ENCODE peak calls at places on chromosomes 2 and 18, in five cellular contexts. One of them, this sample, is unnamed.

GRCh38 chr2:85314884-85315242 is 12.9 kb downstream of the TGOLN2 start:
- DNase-seq in AG04449: no peak
- DNase-seq in SK-N-MC: no peak
- DNase-seq in IMR-90: no peak
- DNase-seq in dorsolateral prefrontal cortex: no peak
- DNase-seq in this sample: no peak

GRCh38 chr18:12010187-12010802 is 29.0 kb downstream of the IMPA2 start:
- DNase-seq in SK-N-MC: no peak
- DNase-seq in AG04449: no peak
- DNase-seq in dorsolateral prefrontal cortex: no peak
- DNase-seq in IMR-90: no peak
- DNase-seq in this sample: no peak

GRCh38 chr2:38602136-38602731 is 494 bp downstream of the HNRNPLL start:
- DNase-seq in dorsolateral prefrontal cortex: peak; percentile 26
- DNase-seq in SK-N-MC: no peak
- DNase-seq in IMR-90: no peak
- DNase-seq in AG04449: no peak
- DNase-seq in this sample: no peak

GRCh38 chr2:129768485-129769258 is 210.8 kb upstream of the RAB6C start:
- DNase-seq in IMR-90: no peak
- DNase-seq in dorsolateral prefrontal cortex: no peak
- DNase-seq in SK-N-MC: no peak
- DNase-seq in AG04449: no peak
- DNase-seq in this sample: no peak

GRCh38 chr2:230684222-230685164 is 28.1 kb upstream of the CAB39 start:
- DNase-seq in AG04449: no peak
- DNase-seq in SK-N-MC: no peak
- DNase-seq in dorsolateral prefrontal cortex: no peak
- DNase-seq in IMR-90: peak; percentile 79
- DNase-seq in this sample: peak; percentile 15

GRCh38 chr2:174085781-174086180 is 120.6 kb upstream of the SP3 start:
- DNase-seq in dorsolateral prefrontal cortex: no peak
- DNase-seq in IMR-90: no peak
- DNase-seq in AG04449: no peak
- DNase-seq in SK-N-MC: no peak
- DNase-seq in this sample: no peak

GRCh38 chr2:85439986-85440385 is 21.5 kb downstream of the SH2D6 start:
- DNase-seq in dorsolateral prefrontal cortex: no peak
- DNase-seq in SK-N-MC: no peak
- DNase-seq in AG04449: no peak
- DNase-seq in IMR-90: no peak
- DNase-seq in this sample: no peak

GRCh38 chr2:196420143-196420542 is 219.4 kb upstream of the CCDC150 start:
- DNase-seq in AG04449: no peak
- DNase-seq in dorsolateral prefrontal cortex: no peak
- DNase-seq in SK-N-MC: no peak
- DNase-seq in IMR-90: no peak
- DNase-seq in this sample: no peak

GRCh38 chr18:45589559-45590041 is 25.7 kb upstream of the SLC14A2 start:
- DNase-seq in AG04449: peak; percentile 55
- DNase-seq in dorsolateral prefrontal cortex: no peak
- DNase-seq in SK-N-MC: peak; percentile 84
- DNase-seq in IMR-90: peak; percentile 91
- DNase-seq in this sample: peak; percentile 95

GRCh38 chr2:65901809-65902208 is 469.4 kb upstream of the SPRED2 start:
- DNase-seq in dorsolateral prefrontal cortex: no peak
- DNase-seq in AG04449: no peak
- DNase-seq in SK-N-MC: no peak
- DNase-seq in IMR-90: no peak
- DNase-seq in this sample: no peak

GRCh38 chr2:232273903-232274598 is 104.5 kb upstream of the ALPP start:
- DNase-seq in AG04449: no peak
- DNase-seq in dorsolateral prefrontal cortex: no peak
- DNase-seq in SK-N-MC: no peak
- DNase-seq in IMR-90: no peak
- DNase-seq in this sample: peak; percentile 41

GRCh38 chr2:3465328-3465727 is 54.0 kb downstream of the ADI1 start:
- DNase-seq in dorsolateral prefrontal cortex: no peak
- DNase-seq in SK-N-MC: no peak
- DNase-seq in IMR-90: no peak
- DNase-seq in AG04449: no peak
- DNase-seq in this sample: no peak

GRCh38 chr2:138132108-138132507 is 167.8 kb downstream of the HNMT start:
- DNase-seq in SK-N-MC: no peak
- DNase-seq in IMR-90: no peak
- DNase-seq in dorsolateral prefrontal cortex: no peak
- DNase-seq in AG04449: no peak
- DNase-seq in this sample: no peak

GRCh38 chr18:63022429-63023022 is 297.0 kb downstream of the BCL2 start:
- DNase-seq in SK-N-MC: no peak
- DNase-seq in dorsolateral prefrontal cortex: no peak
- DNase-seq in IMR-90: no peak
- DNase-seq in AG04449: no peak
- DNase-seq in this sample: no peak

GRCh38 chr2:158578703-158579330 is 122.1 kb downstream of the PKP4 start:
- DNase-seq in SK-N-MC: no peak
- DNase-seq in IMR-90: no peak
- DNase-seq in AG04449: no peak
- DNase-seq in dorsolateral prefrontal cortex: no peak
- DNase-seq in this sample: no peak

GRCh38 chr18:74281011-74281638 is 10.6 kb downstream of the CYB5A start:
- DNase-seq in AG04449: no peak
- DNase-seq in SK-N-MC: no peak
- DNase-seq in IMR-90: no peak
- DNase-seq in dorsolateral prefrontal cortex: no peak
- DNase-seq in this sample: no peak

GRCh38 chr2:13260401-13260800 is 543.7 kb downstream of the TRIB2 start:
- DNase-seq in AG04449: no peak
- DNase-seq in IMR-90: no peak
- DNase-seq in SK-N-MC: no peak
- DNase-seq in dorsolateral prefrontal cortex: no peak
- DNase-seq in this sample: no peak

GRCh38 chr18:35456181-35456850 is 41.4 kb downstream of the INO80C start:
- DNase-seq in AG04449: no peak
- DNase-seq in SK-N-MC: no peak
- DNase-seq in dorsolateral prefrontal cortex: no peak
- DNase-seq in IMR-90: peak; percentile 17
- DNase-seq in this sample: peak; percentile 37

GRCh38 chr2:142300517-142300916 is 169.7 kb upstream of the LRP1B start:
- DNase-seq in IMR-90: no peak
- DNase-seq in SK-N-MC: no peak
- DNase-seq in dorsolateral prefrontal cortex: no peak
- DNase-seq in AG04449: no peak
- DNase-seq in this sample: no peak

GRCh38 chr18:6547476-6547875 is 132.8 kb upstream of the L3MBTL4 start:
- DNase-seq in IMR-90: no peak
- DNase-seq in SK-N-MC: no peak
- DNase-seq in AG04449: no peak
- DNase-seq in dorsolateral prefrontal cortex: no peak
- DNase-seq in this sample: no peak

GRCh38 chr18:23142285-23142929 is 7.1 kb downstream of the CABLES1 start:
- DNase-seq in dorsolateral prefrontal cortex: no peak
- DNase-seq in AG04449: no peak
- DNase-seq in IMR-90: no peak
- DNase-seq in SK-N-MC: no peak
- DNase-seq in this sample: no peak

GRCh38 chr2:3021720-3022119 is 355.9 kb downstream of the EIPR1 start:
- DNase-seq in SK-N-MC: no peak
- DNase-seq in AG04449: no peak
- DNase-seq in IMR-90: no peak
- DNase-seq in dorsolateral prefrontal cortex: no peak
- DNase-seq in this sample: no peak

GRCh38 chr2:45729753-45730512 is 78.5 kb downstream of the PRKCE start:
- DNase-seq in SK-N-MC: no peak
- DNase-seq in dorsolateral prefrontal cortex: no peak
- DNase-seq in IMR-90: no peak
- DNase-seq in AG04449: no peak
- DNase-seq in this sample: no peak

GRCh38 chr2:237726401-237726830 is 72.2 kb upstream of the RBM44 start:
- DNase-seq in SK-N-MC: peak; percentile 94
- DNase-seq in dorsolateral prefrontal cortex: no peak
- DNase-seq in AG04449: no peak
- DNase-seq in IMR-90: peak; percentile 88
- DNase-seq in this sample: peak; percentile 38

GRCh38 chr2:41872646-41873045 is 175.2 kb upstream of the PKDCC start:
- DNase-seq in dorsolateral prefrontal cortex: no peak
- DNase-seq in SK-N-MC: no peak
- DNase-seq in AG04449: no peak
- DNase-seq in IMR-90: peak; percentile 37
- DNase-seq in this sample: peak; percentile 39

GRCh38 chr2:218259099-218259921 is 1.5 kb upstream of the GPBAR1 start:
- DNase-seq in SK-N-MC: no peak
- DNase-seq in AG04449: peak; percentile 19
- DNase-seq in IMR-90: peak; percentile 85
- DNase-seq in dorsolateral prefrontal cortex: no peak
- DNase-seq in this sample: peak; percentile 85

GRCh38 chr2:32926708-32927084 is 20.1 kb upstream of the LTBP1 start:
- DNase-seq in dorsolateral prefrontal cortex: no peak
- DNase-seq in SK-N-MC: no peak
- DNase-seq in AG04449: no peak
- DNase-seq in IMR-90: peak; percentile 93
- DNase-seq in this sample: peak; percentile 84

GRCh38 chr2:28160986-28161425 is 231.7 kb upstream of the FOSL2 start:
- DNase-seq in IMR-90: peak; percentile 63
- DNase-seq in AG04449: peak; percentile 85
- DNase-seq in dorsolateral prefrontal cortex: no peak
- DNase-seq in SK-N-MC: peak; percentile 72
- DNase-seq in this sample: peak; percentile 97

GRCh38 chr2:222296311-222296736 is 2.5 kb downstream of the PAX3 start:
- DNase-seq in dorsolateral prefrontal cortex: no peak
- DNase-seq in IMR-90: no peak
- DNase-seq in AG04449: no peak
- DNase-seq in SK-N-MC: no peak
- DNase-seq in this sample: no peak
- H3K4me3 ChIP-seq in dorsolateral prefrontal cortex: no peak overlapping the region
- H3K4me3 ChIP-seq in IMR-90: no peak overlapping the region
- H3K4me3 ChIP-seq in AG04449: peak overlapping the region; percentile 49
- H3K4me3 ChIP-seq in SK-N-MC: no peak overlapping the region
- H3K4me3 ChIP-seq in this sample: peak overlapping the region; percentile 39

DNA sequence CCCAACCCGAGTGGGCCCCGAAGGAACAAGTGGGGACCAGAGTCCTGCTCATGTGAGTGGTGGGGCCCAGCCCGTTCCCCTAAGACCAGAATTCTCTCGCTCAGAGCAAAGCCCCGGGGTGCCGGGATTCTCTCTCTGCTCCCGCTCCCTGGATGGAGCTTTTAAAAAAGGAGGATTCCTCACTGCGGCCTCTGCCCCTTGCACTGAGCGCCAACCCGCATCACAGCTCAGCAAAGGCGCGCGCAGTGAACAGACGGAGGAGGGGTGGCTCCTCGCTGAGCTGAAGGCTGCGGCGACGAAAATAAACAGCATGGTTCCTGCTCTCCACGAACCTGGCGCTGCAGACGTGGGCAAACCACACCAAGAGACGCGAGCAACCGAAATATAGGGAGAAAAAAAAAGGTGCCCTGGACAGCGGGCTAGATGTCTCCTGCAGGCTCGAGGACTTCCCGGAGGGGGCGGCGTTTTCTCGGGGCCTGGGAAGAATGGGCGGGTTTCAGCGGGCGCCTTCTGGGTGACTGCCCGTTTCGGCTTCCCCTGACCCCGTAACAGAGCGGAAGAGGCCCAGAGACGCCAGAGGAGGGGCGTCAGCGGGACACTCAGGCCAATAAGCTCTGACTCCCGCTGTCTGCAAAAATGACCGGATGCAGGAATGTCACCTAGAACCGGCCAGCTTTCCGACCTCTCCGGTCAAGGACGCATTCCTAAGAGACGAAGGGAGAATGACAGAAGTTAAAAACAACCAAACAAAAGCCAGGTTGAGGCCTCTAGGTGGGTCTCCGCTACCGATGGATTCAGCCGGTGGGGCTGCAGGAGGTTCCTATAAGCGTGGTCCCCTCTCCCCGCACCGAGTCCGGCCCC is 819 bp upstream of the KLF11 start:
- DNase-seq in AG04449: no peak
- DNase-seq in dorsolateral prefrontal cortex: no peak
- DNase-seq in IMR-90: peak; percentile 47
- DNase-seq in SK-N-MC: no peak
- DNase-seq in this sample: peak; percentile 61
- H3K4me3 ChIP-seq in AG04449: peak overlapping the region; percentile 54
- H3K4me3 ChIP-seq in dorsolateral prefrontal cortex: peak overlapping the region; percentile 69
- H3K4me3 ChIP-seq in IMR-90: peak overlapping the region; percentile 28
- H3K4me3 ChIP-seq in SK-N-MC: peak overlapping the region; percentile 33
- H3K4me3 ChIP-seq in this sample: peak overlapping the region; percentile 66

DNA sequence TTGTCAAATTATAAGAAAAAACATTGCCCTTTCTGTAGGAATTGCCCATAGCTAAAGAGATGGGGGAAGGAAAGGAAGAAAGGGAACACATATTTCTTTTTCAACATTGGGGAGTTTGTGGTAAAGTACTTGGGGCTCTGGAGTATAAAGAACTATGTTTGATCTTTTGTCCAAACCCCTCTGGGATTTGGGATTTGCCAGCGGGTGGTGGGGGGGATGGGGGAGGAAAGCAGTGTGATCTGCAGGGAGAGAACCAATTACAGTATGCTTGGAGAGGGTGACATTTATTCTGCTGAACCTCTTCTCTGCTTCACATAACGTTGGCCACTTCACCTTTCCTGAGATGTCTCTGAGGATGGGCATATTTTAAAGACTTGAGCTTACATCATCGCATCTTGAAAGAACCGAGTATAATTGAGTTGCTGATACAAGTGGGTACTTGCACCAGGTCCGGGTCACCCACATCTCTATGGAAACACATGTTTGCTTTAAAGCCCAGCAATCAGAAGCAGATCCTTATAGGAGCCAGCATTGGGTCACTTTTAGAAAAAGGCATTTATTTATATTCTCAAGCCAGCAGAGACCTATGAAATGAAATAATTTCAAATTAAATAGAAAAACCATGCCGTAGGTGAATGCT is 73.1 kb downstream of the SPATS2L start:
- DNase-seq in IMR-90: no peak
- DNase-seq in dorsolateral prefrontal cortex: no peak
- DNase-seq in AG04449: no peak
- DNase-seq in SK-N-MC: no peak
- DNase-seq in this sample: no peak
- H3K4me3 ChIP-seq in IMR-90: no peak overlapping the region
- H3K4me3 ChIP-seq in dorsolateral prefrontal cortex: peak overlapping the region; percentile 53
- H3K4me3 ChIP-seq in AG04449: no peak overlapping the region
- H3K4me3 ChIP-seq in SK-N-MC: peak overlapping the region; percentile 64
- H3K4me3 ChIP-seq in this sample: no peak overlapping the region

DNA sequence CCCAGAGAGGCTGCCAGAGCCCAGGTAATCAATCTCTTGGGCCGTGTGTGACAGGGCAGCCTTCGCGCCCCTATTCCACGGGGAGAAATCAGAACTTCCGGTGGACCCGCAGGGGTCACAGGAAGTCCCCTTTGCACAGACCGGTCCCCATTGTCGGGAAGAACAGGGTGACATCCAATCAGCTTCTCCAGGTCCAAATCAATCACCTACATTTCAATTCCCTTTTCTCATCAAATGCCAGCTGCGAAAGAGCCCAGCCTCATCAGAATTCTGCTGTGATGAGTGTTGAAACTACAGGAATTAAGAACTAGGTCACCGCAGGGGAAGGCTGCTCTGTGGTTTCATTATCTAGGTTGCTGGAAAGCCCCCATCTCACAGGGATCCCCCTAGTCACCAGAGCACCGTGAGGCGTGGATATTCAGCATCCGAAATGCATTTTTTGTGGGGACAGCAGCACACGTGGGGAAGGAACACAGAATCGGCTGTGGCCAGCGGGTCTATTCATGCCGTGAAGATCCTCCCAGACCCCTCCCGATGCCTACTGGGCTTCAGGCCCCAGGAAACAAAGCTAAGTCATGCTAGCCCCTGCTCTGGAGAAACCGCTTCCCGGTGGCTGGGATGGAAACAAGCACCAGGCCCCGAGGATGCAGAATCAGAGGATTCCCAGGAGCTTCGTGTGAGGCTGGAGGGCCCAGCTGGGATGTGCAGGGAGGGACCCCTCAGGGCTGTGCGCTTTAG is 193.7 kb upstream of the ID2 start:
- DNase-seq in AG04449: no peak
- DNase-seq in SK-N-MC: no peak
- DNase-seq in IMR-90: no peak
- DNase-seq in dorsolateral prefrontal cortex: no peak
- DNase-seq in this sample: no peak
- H3K4me3 ChIP-seq in AG04449: no peak overlapping the region
- H3K4me3 ChIP-seq in SK-N-MC: no peak overlapping the region
- H3K4me3 ChIP-seq in IMR-90: no peak overlapping the region
- H3K4me3 ChIP-seq in dorsolateral prefrontal cortex: peak overlapping the region; percentile 27
- H3K4me3 ChIP-seq in this sample: no peak overlapping the region